ENCODE peak calls at places on chromosome 22, in five cellular contexts. F is KG1; T is activated CD4-positive, alpha-beta T cell treated with anti-CD3 and anti-CD28 coated beads, Interleukin-2, amount 10 ng/mL, durations not matched to agents 7 days and 5 days; L is mucosa of descending colon; S is NCI-H226. Z is an unnamed sample.
A peak's percentile ranks its signal among the peaks of the same experiment; 100 is the strongest.

GRCh38 chr22:45550416-45550815 is 47.7 kb downstream of the FBLN1 start:
- DNase-seq in F (no peak), T (no peak), L (no peak), S (no peak), Z (no peak)

GRCh38 chr22:37199103-37199838 is 11.2 kb upstream of the C1QTNF6 start:
- DNase-seq in F (peak; percentile 94), T (peak; percentile 100), L (peak; percentile 100), S (peak; percentile 73), Z (peak; percentile 90)

GRCh38 chr22:23796461-23796860 is 9.7 kb downstream of the SMARCB1 start:
- DNase-seq in F (no peak), T (no peak), L (no peak), S (no peak), Z (no peak)

GRCh38 chr22:35150163-35151107 is 84.5 kb downstream of the ISX start:
- DNase-seq in F (peak; percentile 22), T (peak; percentile 67), L (peak; percentile 81), S (no peak), Z (no peak)

GRCh38 chr22:29231971-29232959 is 26.6 kb downstream of the EMID1 start:
- DNase-seq in F (no peak), T (no peak), L (no peak), S (no peak), Z (no peak)

GRCh38 chr22:37273126-37273845 is 9.0 kb upstream of the CYTH4 start:
- DNase-seq in F (no peak), T (no peak), L (no peak), S (peak; percentile 16), Z (no peak)

GRCh38 chr22:30717331-30717921 is 22.8 kb downstream of the OSBP2 start:
- DNase-seq in F (no peak), T (no peak), L (no peak), S (no peak), Z (peak; percentile 53)

GRCh38 chr22:36332623-36333331 is 55.0 kb downstream of the MYH9 start:
- DNase-seq in F (peak; percentile 80), T (peak; percentile 76), L (no peak), S (peak; percentile 54), Z (peak; percentile 96)

GRCh38 chr22:45450931-45451651 is 37.6 kb downstream of the RIBC2 start:
- DNase-seq in F (no peak), T (no peak), L (no peak), S (no peak), Z (no peak)